ENCODE peak calls at places on chromosomes 13 and 19, in six cellular contexts. T is IMR-90, C is H9, F is mesenchymal stem cell, A is neuronal stem cell, B is H1. J is an unnamed sample. For H3K9me3, the result is how much of the 10 kb centered on the place peaks cover.

GRCh38 chr13:33050161-33050560 is 33.9 kb downstream of the KL start:
- DNase-seq in T (no peak), C (no peak), F (no peak), A (no peak), B (no peak), J (no peak)

GRCh38 chr13:85603735-85604134 is 195.5 kb downstream of the SLITRK6 start:
- DNase-seq in T (no peak), C (no peak), F (no peak), A (no peak), B (no peak), J (no peak)

GRCh38 chr13:107585466-107585865 is 629.9 kb downstream of the LIG4 start:
- DNase-seq in T (peak), C (no peak), F (peak), A (no peak), B (no peak), J (no peak)

GRCh38 chr13:43227721-43228120 is 204.3 kb downstream of the DNAJC15 start:
- DNase-seq in T (peak), C (no peak), F (peak), A (no peak), B (no peak), J (no peak)

GRCh38 chr13:30334663-30335386 is 27.5 kb upstream of the KATNAL1 start:
- DNase-seq in T (peak), C (peak), F (no peak), A (peak), B (no peak), J (peak)

GRCh38 chr19:2454962-2455409 is 1.8 kb downstream of the LMNB2 start:
- DNase-seq in T (no peak), C (no peak), F (no peak), A (no peak), B (no peak), J (no peak)

GRCh38 chr19:34707661-34708060 is 26.4 kb upstream of the ZNF181 start:
- DNase-seq in T (no peak), C (no peak), F (no peak), A (no peak), B (no peak), J (no peak)

GRCh38 chr19:19399733-19400438 is 5.6 kb upstream of the GATAD2A start:
- DNase-seq in T (peak), C (no peak), F (peak), A (no peak), B (no peak), J (no peak)

GRCh38 chr13:46738055-46738454 is 58.9 kb downstream of the ESD start:
- DNase-seq in T (peak), C (no peak), F (no peak), A (no peak), B (no peak), J (no peak)

DNA sequence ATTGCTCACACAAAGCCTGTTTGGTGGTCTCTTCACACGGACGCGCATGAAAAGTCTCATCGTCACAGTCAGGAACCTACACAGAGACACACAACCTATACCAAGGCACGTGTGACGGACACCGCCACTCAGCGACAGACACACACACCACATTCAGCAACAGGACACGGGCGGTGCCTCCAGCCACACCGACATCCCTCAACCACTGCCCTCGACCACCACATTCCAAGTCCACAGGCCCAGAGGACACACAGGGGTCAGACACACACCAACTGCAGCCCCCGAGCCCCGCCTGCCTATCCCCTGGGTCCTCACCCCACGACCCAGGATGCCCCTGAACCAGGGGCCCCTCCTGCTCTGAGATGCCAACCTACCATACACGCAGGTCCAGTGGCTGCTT is 20.6 kb downstream of the MEIS3 start:
- DNase-seq in T (no peak), C (no peak), F (no peak), A (no peak), B (no peak), J (no peak)
- H2AK5ac ChIP-seq in T (no peak), C (no peak), F (no peak), A (no peak), B (peak), J (no peak)

DNA sequence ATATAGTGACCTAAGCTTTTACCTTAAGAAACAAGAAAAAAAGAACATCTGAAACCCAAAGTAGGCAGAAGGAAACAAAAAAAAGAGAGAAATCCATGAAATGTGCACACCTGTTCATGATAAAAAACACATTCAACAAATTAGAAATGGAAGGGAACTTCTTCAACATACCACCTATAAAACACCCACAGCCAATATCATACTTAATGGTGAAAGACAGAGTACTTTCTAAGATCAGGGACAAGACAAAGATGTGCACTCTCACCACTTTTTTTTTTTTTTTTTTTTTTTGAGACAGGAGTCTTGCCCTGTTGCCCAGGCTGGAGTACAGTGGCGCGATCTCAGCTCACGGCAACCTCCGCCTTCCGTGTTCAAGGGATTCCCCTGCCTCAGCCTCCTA is 29.2 kb downstream of the ZNF45 start:
- DNase-seq in T (no peak), C (no peak), F (no peak), A (no peak), B (no peak), J (no peak)
- H3K9me3 ChIP-seq in T (under half), C (under half), F (half or more), A (half or more), B (under half), J (under half)

GRCh38 chr19:47750752-47751151 is 5.4 kb downstream of the NOP53 start:
- DNase-seq in T (no peak), C (no peak), F (no peak), A (no peak), B (no peak), J (no peak)

GRCh38 chr19:47752440-47753211 is 7.3 kb downstream of the NOP53 start:
- DNase-seq in T (no peak), C (no peak), F (no peak), A (no peak), B (no peak), J (no peak)

GRCh38 chr19:47754206-47755064 is 9.1 kb downstream of the NOP53 start:
- DNase-seq in T (no peak), C (no peak), F (no peak), A (no peak), B (no peak), J (no peak)

GRCh38 chr19:47745010-47745901 is at the start of gene NOP53:
- DNase-seq in T (peak), C (peak), F (peak), A (peak), B (peak), J (peak)

GRCh38 chr19:47749326-47749725 is 4.0 kb downstream of the NOP53 start:
- DNase-seq in T (no peak), C (no peak), F (no peak), A (no peak), B (no peak), J (no peak)
- H3K9ac ChIP-seq in T (no peak), C (no peak), F (no peak), A (no peak), B (no peak), J (no peak)

DNA sequence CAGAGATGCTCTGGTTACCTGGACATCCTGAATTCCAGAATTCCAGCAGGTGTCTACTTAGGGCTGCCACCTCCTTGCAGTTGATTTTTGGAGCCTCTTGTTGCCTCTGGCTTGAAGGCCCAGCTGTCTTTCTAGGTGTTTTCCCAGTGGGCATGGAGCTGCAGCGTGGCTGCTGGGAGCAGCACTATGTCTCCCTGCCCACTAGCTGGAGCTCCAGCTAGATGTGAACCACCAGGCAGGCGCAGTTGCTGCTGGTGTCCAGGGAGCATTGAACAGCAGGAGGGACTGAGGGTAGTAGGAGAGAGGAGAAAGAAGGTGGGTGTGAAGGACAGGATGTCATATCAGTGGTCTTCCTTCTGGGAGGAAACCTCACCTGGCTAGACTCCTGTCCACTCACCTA is 9.9 kb upstream of the SELENOW start:
- DNase-seq in T (no peak), C (no peak), F (no peak), A (no peak), B (no peak), J (no peak)
- H2AK5ac ChIP-seq in T (no peak), C (no peak), F (no peak), A (no peak), B (peak), J (no peak)

J was measured in trophoblast cell.